ENCODE peak calls at places on chromosomes 11 and 22, in seven cellular contexts. C, Y, U, E, Z, N and P are unnamed samples.

GRCh38 chr22:34878996-34879395 is 187.0 kb upstream of the ISX start:
- DNase-seq in C (no peak), Y (no peak), U (no peak), E (no peak), Z (no peak), N (no peak), P (no peak)

GRCh38 chr11:116186592-116186991 is 586.2 kb downstream of the BUD13 start:
- DNase-seq in C (no peak), Y (no peak), U (no peak), E (no peak), Z (no peak), N (no peak), P (no peak)

GRCh38 chr22:49752598-49753091 is 75.0 kb downstream of the BRD1 start:
- DNase-seq in C (no peak), Y (no peak), U (no peak), E (no peak), Z (no peak), N (no peak), P (peak; percentile 13)

GRCh38 chr11:70695086-70695960 is 297.0 kb downstream of the CTTN start:
- DNase-seq in C (no peak), Y (no peak), U (no peak), E (no peak), Z (no peak), N (peak; percentile 41), P (no peak)

GRCh38 chr11:83092488-83093384 is 21.0 kb upstream of the RAB30 start:
- DNase-seq in C (peak; percentile 35), Y (peak; percentile 49), U (peak; percentile 51), E (peak; percentile 83), Z (peak; percentile 34), N (peak; percentile 24), P (no peak)

GRCh38 chr11:93540337-93540736 is 2.9 kb downstream of the SMCO4 start:
- DNase-seq in C (no peak), Y (no peak), U (no peak), E (no peak), Z (no peak), N (no peak), P (no peak)

GRCh38 chr11:89613916-89614315 is 96.2 kb upstream of the TRIM77 start:
- DNase-seq in C (no peak), Y (no peak), U (no peak), E (no peak), Z (peak; percentile 20), N (no peak), P (no peak)

GRCh38 chr22:47012589-47013365 is 250.3 kb downstream of the TBC1D22A start:
- DNase-seq in C (no peak), Y (peak; percentile 62), U (no peak), E (no peak), Z (no peak), N (peak; percentile 77), P (no peak)

GRCh38 chr11:1757861-1758610 is 5.7 kb downstream of the CTSD start:
- DNase-seq in C (no peak), Y (no peak), U (no peak), E (no peak), Z (no peak), N (no peak), P (no peak)

GRCh38 chr11:23006730-23007129 is 146.5 kb upstream of the CCDC179 start:
- DNase-seq in C (no peak), Y (no peak), U (no peak), E (no peak), Z (no peak), N (peak; percentile 70), P (no peak)

GRCh38 chr22:33142282-33142681 is 84.1 kb upstream of the SYN3 start:
- DNase-seq in C (no peak), Y (no peak), U (no peak), E (no peak), Z (no peak), N (no peak), P (no peak)

GRCh38 chr22:31104869-31105268 is 2.5 kb downstream of the SELENOM start:
- DNase-seq in C (no peak), Y (no peak), U (no peak), E (no peak), Z (no peak), N (no peak), P (no peak)

GRCh38 chr22:31105282-31105929 is 2.0 kb downstream of the SELENOM start:
- DNase-seq in C (no peak), Y (no peak), U (no peak), E (no peak), Z (no peak), N (no peak), P (no peak)

GRCh38 chr22:31106651-31107205 is 640 bp downstream of the SELENOM start:
- DNase-seq in C (no peak), Y (no peak), U (no peak), E (no peak), Z (no peak), N (peak; percentile 55), P (no peak)

GRCh38 chr22:31106001-31106571 is 1.3 kb downstream of the SELENOM start:
- DNase-seq in C (no peak), Y (no peak), U (no peak), E (no peak), Z (no peak), N (no peak), P (no peak)

GRCh38 chr22:31107206-31108118 is at the start of gene SELENOM:
- DNase-seq in C (peak; percentile 96), Y (peak; percentile 98), U (peak; percentile 96), E (peak; percentile 99), Z (peak; percentile 98), N (peak; percentile 98), P (peak; percentile 97)
- TF ChIP-seq POLR2A in C (no peak), Y (peak; percentile 86), U (no peak), E (peak; percentile 75), Z (peak; percentile 71), N (peak; percentile 95), P (peak; percentile 21)

GRCh38 chr11:119728651-119729580 is at the start of gene NECTIN1:
- DNase-seq in C (peak; percentile 78), Y (peak; percentile 82), U (peak; percentile 60), E (peak; percentile 89), Z (peak; percentile 89), N (peak; percentile 79), P (no peak)

GRCh38 chr11:119730789-119731386 is 1.9 kb upstream of the NECTIN1 start:
- DNase-seq in C (no peak), Y (no peak), U (no peak), E (peak; percentile 55), Z (no peak), N (no peak), P (no peak)

GRCh38 chr11:119729581-119730346 is 764 bp upstream of the NECTIN1 start:
- DNase-seq in C (peak; percentile 68), Y (peak; percentile 85), U (peak; percentile 32), E (peak; percentile 72), Z (peak; percentile 61), N (peak; percentile 39), P (no peak)

GRCh38 chr11:119728226-119728626 is 774 bp downstream of the NECTIN1 start:
- DNase-seq in C (no peak), Y (no peak), U (no peak), E (peak; percentile 41), Z (peak; percentile 14), N (no peak), P (no peak)

GRCh38 chr11:119730347-119730613 is 1.3 kb upstream of the NECTIN1 start:
- DNase-seq in C (no peak), Y (no peak), U (no peak), E (no peak), Z (no peak), N (no peak), P (no peak)
- H3K4me3 ChIP-seq in C (no peak overlapping the region), Y (peak overlapping the region; percentile 82), U (peak overlapping the region; percentile 94), E (no peak overlapping the region), Z (peak overlapping the region; percentile 65), N (no peak overlapping the region), P (peak overlapping the region; percentile 83)

DNA sequence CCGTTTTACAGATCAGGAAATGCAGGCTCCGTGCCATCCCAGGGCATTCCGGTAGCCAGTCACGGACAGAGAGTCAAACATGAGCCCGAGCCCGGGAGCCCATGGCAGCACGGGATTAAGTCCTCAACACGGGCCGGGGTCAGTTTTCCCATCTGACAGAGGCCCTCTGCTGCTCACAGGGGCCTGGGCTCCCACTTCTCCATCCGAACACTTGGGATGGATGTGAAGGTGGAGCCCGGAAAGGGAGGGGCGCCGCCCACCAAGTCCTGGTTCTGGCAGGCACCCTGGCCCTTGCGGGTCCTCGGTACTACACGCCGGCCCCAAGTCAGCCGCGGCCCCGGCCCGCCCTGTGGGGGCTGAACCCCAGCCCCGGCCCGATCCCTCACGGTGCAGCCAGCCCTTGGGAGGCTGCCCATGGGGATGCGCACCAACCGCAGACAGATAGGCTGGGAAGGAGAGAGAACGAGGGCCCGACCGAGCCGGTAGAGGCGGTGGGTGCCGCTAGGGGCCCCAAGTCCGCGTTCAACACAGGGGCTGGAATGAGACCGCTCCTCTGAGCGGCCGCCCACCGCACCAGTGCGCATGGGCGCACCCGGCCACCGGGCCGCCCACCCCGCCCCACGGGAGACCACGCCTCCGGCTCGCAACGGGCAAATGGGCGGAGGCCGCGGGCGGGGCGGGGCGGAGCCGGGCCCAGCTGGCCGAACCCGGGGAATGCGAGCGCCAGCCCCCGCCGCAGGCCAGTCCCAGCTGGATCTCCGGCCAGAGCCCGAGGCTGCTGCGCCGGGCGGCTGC is at the start of gene CAPN5:
- DNase-seq in C (peak; percentile 79), Y (peak; percentile 80), U (peak; percentile 65), E (peak; percentile 95), Z (peak; percentile 95), N (peak; percentile 92), P (no peak)
- TF ChIP-seq POLR2A in C (no peak), Y (peak; percentile 81), U (peak; percentile 53), E (peak; percentile 85), Z (no peak), N (peak; percentile 92), P (peak; percentile 92)

GRCh38 chr22:20432244-20432686 is 5.4 kb downstream of the SCARF2 start:
- DNase-seq in C (no peak), Y (no peak), U (no peak), E (no peak), Z (no peak), N (no peak), P (peak; percentile 81)

GRCh38 chr22:20430101-20430640 is 7.5 kb downstream of the SCARF2 start:
- DNase-seq in C (no peak), Y (no peak), U (no peak), E (no peak), Z (no peak), N (no peak), P (no peak)

GRCh38 chr22:20433191-20433590 is 4.4 kb downstream of the SCARF2 start:
- DNase-seq in C (no peak), Y (no peak), U (no peak), E (no peak), Z (no peak), N (no peak), P (no peak)

GRCh38 chr22:20430641-20431519 is 6.7 kb downstream of the SCARF2 start:
- DNase-seq in C (no peak), Y (no peak), U (peak; percentile 33), E (peak; percentile 62), Z (peak; percentile 44), N (no peak), P (no peak)

DNA sequence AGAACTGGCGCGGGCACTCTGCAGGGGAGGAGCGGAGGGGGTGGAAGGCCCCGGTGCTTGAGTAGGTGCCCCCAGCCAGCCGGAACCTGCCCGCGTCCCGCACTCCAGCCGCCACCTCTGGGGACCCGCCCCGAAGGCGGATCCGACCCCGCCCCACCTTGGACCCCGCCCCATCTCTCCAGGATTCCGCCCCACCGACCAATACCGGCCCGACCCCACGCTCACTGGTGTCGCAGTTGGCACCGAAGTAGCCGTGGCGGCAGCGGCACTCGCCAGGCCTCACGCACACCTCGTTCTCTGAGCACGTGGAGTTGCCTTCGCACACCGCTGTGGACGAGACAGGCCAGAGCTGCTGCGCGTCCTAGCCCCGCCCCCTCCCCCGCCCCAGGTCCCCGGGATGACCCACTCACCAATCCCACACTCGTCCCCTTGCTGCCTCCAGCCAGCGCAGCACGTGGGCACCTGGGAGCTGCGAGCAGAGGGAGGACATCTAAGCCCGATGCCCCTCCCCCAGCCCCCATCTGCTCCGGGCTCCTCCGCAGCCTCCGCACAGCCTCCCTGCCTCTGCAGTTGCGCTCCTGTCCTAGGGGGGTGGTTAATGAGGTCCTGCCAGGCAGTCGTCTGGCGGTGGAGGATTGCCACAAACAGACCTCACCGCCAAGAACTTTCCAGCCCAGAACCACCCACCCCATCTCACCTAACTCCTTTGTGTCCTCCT is 5.9 kb downstream of the SCARF2 start:
- DNase-seq in C (no peak), Y (no peak), U (no peak), E (no peak), Z (no peak), N (no peak), P (no peak)
- H3K4me3 ChIP-seq in C (no peak overlapping the region), Y (peak overlapping the region; percentile 59), U (peak overlapping the region; percentile 52), E (no peak overlapping the region), Z (peak overlapping the region; percentile 9), N (no peak overlapping the region), P (peak overlapping the region; percentile 21)